ENCODE peak calls at places on chromosome 20, in six cellular contexts. K, H, Q, L, P and Y are unnamed samples.

GRCh38 chr20:59742351-59743095 is 138.2 kb downstream of the PHACTR3 start:
- DNase-seq in K (no peak), H (no peak), Q (no peak), L (no peak), P (no peak), Y (no peak)

GRCh38 chr20:10802201-10802600 is 128.4 kb upstream of the JAG1 start:
- DNase-seq in K (no peak), H (peak), Q (no peak), L (no peak), P (no peak), Y (no peak)

GRCh38 chr20:14334306-14334930 is 3.0 kb downstream of the FLRT3 start:
- DNase-seq in K (no peak), H (no peak), Q (peak), L (peak), P (no peak), Y (no peak)

GRCh38 chr20:1191289-1191688 is 6.5 kb upstream of the TMEM74B start:
- DNase-seq in K (no peak), H (no peak), Q (no peak), L (no peak), P (no peak), Y (no peak)

GRCh38 chr20:17646901-17647301 is 35.1 kb downstream of the RRBP1 start:
- DNase-seq in K (no peak), H (no peak), Q (no peak), L (no peak), P (no peak), Y (no peak)

GRCh38 chr20:59948828-59949720 is 8.9 kb downstream of the FAM217B start:
- DNase-seq in K (no peak), H (no peak), Q (no peak), L (peak), P (no peak), Y (no peak)

GRCh38 chr20:50540620-50541605 is 30.7 kb downstream of the PTPN1 start:
- DNase-seq in K (no peak), H (no peak), Q (no peak), L (no peak), P (no peak), Y (no peak)

GRCh38 chr20:2794866-2795447 is 5.5 kb downstream of the CPXM1 start:
- DNase-seq in K (no peak), H (peak), Q (no peak), L (no peak), P (no peak), Y (peak)

GRCh38 chr20:53580376-53581111 is 13.1 kb downstream of the ZNF217 start:
- DNase-seq in K (peak), H (no peak), Q (peak), L (no peak), P (no peak), Y (peak)

GRCh38 chr20:33859157-33859695 is 48.1 kb downstream of the CHMP4B start:
- DNase-seq in K (peak), H (no peak), Q (no peak), L (peak), P (no peak), Y (no peak)

GRCh38 chr20:53691060-53691810 is 97.6 kb upstream of the ZNF217 start:
- DNase-seq in K (no peak), H (no peak), Q (no peak), L (no peak), P (no peak), Y (no peak)

GRCh38 chr20:4720977-4721349 is 746 bp upstream of the PRND start:
- DNase-seq in K (no peak), H (no peak), Q (no peak), L (peak), P (no peak), Y (no peak)

GRCh38 chr20:61025536-61025935 is 226.5 kb upstream of the CDH4 start:
- DNase-seq in K (no peak), H (no peak), Q (no peak), L (no peak), P (no peak), Y (no peak)

GRCh38 chr20:51456511-51457280 is 85.8 kb downstream of the NFATC2 start:
- DNase-seq in K (peak), H (peak), Q (peak), L (peak), P (peak), Y (peak)

GRCh38 chr20:24337074-24337473 is 132.4 kb upstream of the SYNDIG1 start:
- DNase-seq in K (no peak), H (no peak), Q (no peak), L (no peak), P (no peak), Y (no peak)

GRCh38 chr20:11995750-11996567 is 78.3 kb downstream of the BTBD3 start:
- DNase-seq in K (no peak), H (peak), Q (no peak), L (no peak), P (peak), Y (no peak)

GRCh38 chr20:53631909-53632662 is 38.4 kb upstream of the ZNF217 start:
- DNase-seq in K (no peak), H (no peak), Q (no peak), L (peak), P (no peak), Y (peak)

GRCh38 chr20:13786143-13786828 is 1.5 kb downstream of the NDUFAF5 start:
- DNase-seq in K (no peak), H (no peak), Q (no peak), L (no peak), P (no peak), Y (no peak)

GRCh38 chr20:43513298-43514061 is 6.0 kb downstream of the L3MBTL1 start:
- DNase-seq in K (no peak), H (no peak), Q (no peak), L (no peak), P (no peak), Y (no peak)

GRCh38 chr20:43511879-43512278 is 4.4 kb downstream of the L3MBTL1 start:
- DNase-seq in K (no peak), H (no peak), Q (no peak), L (no peak), P (no peak), Y (no peak)

GRCh38 chr20:43516251-43516824 is 8.8 kb downstream of the L3MBTL1 start:
- DNase-seq in K (no peak), H (no peak), Q (no peak), L (no peak), P (no peak), Y (no peak)

GRCh38 chr20:43515628-43516027 is 8.1 kb downstream of the L3MBTL1 start:
- DNase-seq in K (no peak), H (no peak), Q (no peak), L (no peak), P (no peak), Y (no peak)

DNA sequence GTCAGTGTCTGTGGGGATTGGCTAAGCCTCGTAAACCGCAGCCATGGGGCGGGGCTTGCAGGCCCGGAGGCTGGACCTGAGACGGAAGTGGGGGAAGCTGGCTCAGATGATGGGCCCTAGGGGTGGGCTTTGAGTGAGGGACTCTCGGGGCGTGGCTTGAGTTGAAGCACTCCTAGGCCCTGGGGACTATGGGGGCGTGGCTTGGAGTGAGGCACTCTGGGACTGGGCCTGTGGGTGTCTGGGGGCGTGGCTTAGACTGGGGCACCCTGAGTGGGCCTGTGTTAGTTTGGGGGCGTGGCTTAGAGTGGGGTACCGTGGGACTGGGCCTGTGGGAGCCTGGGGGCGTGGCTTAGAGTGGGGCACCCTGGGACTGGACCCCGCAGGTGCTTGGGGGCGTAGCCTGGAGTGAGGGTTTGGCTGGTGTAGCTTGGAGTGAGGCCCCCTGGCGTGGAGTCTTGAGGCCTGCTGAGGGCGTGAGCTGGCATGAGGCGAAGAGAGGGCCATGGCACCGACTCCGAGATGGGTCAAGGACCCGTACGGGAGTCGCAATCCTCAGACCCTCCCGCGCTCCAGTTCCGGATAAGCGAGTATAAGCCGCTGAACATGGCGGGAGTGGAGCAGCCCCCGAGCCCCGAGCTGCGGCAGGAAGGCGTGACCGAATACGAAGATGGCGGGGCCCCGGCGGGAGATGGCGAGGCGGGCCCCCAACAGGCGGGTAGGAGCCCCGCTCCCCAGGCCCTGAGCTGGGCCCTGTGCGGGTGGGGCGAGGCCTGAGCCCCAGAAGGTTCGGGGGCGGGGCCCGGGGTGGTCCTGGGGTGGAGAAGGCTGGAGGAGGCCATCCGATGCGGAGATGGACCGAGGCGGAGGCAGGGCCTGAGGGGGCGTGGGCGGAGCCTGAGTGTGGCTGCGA is 6.8 kb downstream of the L3MBTL1 start:
- DNase-seq in K (peak), H (peak), Q (peak), L (peak), P (peak), Y (peak)
- TF ChIP-seq POLR2A in K (no peak), H (no peak), Q (no peak), L (no peak), P (no peak), Y (no peak)

GRCh38 chr20:58650181-58650775 is 805 bp upstream of the STX16 start:
- DNase-seq in K (peak), H (peak), Q (no peak), L (no peak), P (no peak), Y (no peak)
- TF ChIP-seq CTCF in K (peak), H (no peak), Q (no peak), L (peak), P (no peak), Y (no peak)

DNA sequence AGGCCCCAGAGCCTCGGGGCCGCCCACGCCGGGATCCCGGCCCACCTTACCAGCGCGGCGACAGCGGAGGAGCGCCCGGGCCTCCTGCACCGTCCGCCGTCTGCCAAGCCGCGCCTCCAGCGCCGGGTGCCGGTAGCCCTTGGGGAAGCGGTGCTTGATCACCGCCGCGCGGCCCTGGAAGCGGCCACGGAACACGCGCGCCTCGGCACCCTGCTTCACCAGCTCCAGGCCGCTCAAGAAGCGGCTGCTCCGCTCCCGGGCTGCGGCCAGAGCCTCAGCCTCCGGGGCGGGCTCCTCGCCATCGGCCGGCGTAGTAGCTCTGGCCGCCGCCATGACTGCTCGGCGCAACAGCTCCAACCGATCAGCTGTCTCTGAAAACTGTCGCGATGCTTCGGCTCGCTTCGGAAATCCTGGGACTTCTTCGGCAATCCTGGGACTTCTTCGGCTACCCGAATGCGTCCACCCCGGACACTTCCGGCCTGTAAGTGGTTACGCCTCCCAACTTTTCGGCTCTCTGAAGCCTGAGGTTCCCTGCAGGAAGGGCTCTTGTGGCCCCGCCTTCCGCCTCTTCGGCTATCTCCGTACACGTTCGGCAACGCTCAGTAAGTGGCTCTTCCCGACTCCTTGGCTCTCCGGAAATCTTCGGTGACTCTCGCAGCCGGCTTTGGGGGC is at the start of gene TP53RK:
- DNase-seq in K (peak), H (peak), Q (peak), L (peak), P (peak), Y (peak)
- TF ChIP-seq POLR2A in K (peak), H (peak), Q (no peak), L (peak), P (peak), Y (no peak)

GRCh38 chr20:48544402-48545333 is 283.1 kb downstream of the PREX1 start:
- DNase-seq in K (no peak), H (no peak), Q (no peak), L (no peak), P (no peak), Y (no peak)
- TF ChIP-seq CTCF in K (no peak), H (no peak), Q (no peak), L (no peak), P (no peak), Y (no peak)

DNA sequence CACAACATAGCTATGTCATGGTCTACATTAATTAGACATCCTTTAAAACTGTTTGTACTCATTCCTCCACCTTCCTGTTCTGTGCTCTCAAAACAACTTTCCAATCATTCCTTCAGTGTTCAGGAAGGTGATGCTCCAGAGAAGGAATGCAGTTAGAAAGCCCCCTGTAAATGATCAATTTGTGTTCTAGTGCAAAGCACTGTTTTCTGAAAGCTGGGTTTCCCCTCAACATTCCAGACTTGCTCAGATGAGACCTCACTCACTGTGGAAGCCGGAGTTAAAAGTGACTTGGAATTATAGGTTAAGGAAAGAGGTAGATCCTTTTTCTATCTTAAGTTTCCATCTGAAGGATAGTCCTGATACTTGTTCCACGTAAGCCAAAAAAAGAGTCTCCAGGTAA is 95.9 kb downstream of the BMP2 start:
- DNase-seq in K (no peak), H (no peak), Q (no peak), L (no peak), P (no peak), Y (no peak)
- TF ChIP-seq POLR2A in K (no peak), H (no peak), Q (no peak), L (no peak), P (no peak), Y (no peak)

GRCh38 chr20:41391587-41392001 is 25.0 kb upstream of the EMILIN3 start:
- DNase-seq in K (no peak), H (no peak), Q (no peak), L (no peak), P (no peak), Y (no peak)

GRCh38 chr20:41392295-41392694 is 25.7 kb upstream of the EMILIN3 start:
- DNase-seq in K (no peak), H (no peak), Q (no peak), L (no peak), P (no peak), Y (peak)

GRCh38 chr20:41386502-41387427 is 20.1 kb upstream of the EMILIN3 start:
- DNase-seq in K (no peak), H (no peak), Q (no peak), L (no peak), P (peak), Y (no peak)

GRCh38 chr20:41390889-41391288 is 24.3 kb upstream of the EMILIN3 start:
- DNase-seq in K (no peak), H (no peak), Q (no peak), L (no peak), P (no peak), Y (peak)

GRCh38 chr20:41387433-41387832 is 20.8 kb upstream of the EMILIN3 start:
- DNase-seq in K (no peak), H (no peak), Q (no peak), L (no peak), P (no peak), Y (no peak)
- TF ChIP-seq CTCF in K (no peak), H (peak), Q (no peak), L (no peak), P (no peak), Y (no peak)

GRCh38 chr20:62805365-62805710 is 703 bp downstream of the OGFR start:
- DNase-seq in K (no peak), H (no peak), Q (no peak), L (no peak), P (no peak), Y (no peak)
- TF ChIP-seq POLR2A in K (no peak), H (no peak), Q (no peak), L (no peak), P (no peak), Y (no peak)

DNA sequence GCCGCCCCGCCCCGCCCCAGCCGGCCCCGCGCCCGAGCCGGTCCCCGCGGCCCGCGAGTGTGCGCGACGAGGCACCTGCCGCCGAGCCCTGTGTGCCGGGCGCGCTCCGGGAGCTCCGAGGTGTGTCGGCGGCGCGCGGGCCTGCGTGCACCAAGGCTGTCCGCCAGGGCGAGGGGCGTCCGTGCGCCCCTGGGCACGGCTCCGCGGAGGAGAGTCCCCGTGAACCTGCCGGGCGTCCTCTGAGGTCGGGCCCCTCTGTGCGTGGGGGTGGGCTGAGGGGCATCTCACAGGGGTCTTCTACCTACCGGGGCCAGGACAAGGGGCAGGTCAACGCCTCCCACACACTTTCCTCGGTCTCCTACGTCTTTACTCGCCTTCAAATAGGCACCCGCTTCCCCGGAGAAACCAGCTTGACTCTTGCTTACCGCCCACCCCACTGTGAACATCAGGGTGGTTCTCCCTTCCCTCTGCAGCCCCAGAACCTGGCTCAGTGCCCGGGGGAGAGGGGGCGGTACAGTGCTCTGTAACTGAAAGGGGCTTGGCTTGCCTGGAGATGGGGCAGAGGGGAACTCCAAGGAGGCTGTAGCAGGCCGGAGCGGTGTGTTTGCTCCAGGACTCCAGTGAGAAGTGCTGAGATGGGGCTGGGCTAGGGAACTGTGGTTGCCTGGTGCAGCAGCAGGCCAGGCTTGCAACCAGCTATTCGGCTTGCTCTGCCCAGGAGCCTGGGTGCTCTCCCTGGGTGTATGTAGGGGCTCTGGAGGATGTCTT is at the start of gene SAMD10:
- DNase-seq in K (peak), H (no peak), Q (peak), L (peak), P (no peak), Y (no peak)
- TF ChIP-seq CTCF in K (peak), H (peak), Q (no peak), L (no peak), P (peak), Y (no peak)